ENCODE peak calls at places on chromosomes 3 and 15, in seven cellular contexts. H, K, G, W, A, O and B are unnamed samples.

GRCh38 chr3:23484386-23484785 is 281.3 kb downstream of the UBE2E2 start:
- DNase-seq in H (peak), K (no peak), G (no peak), W (no peak), A (no peak), O (no peak), B (no peak)

GRCh38 chr3:46692566-46692983 is 904 bp downstream of the ALS2CL start:
- DNase-seq in H (no peak), K (no peak), G (peak), W (no peak), A (no peak), O (peak), B (peak)

GRCh38 chr3:4588410-4588809 is 95.3 kb downstream of the ITPR1 start:
- DNase-seq in H (peak), K (no peak), G (no peak), W (no peak), A (no peak), O (peak), B (no peak)

GRCh38 chr3:43787330-43787729 is 96.6 kb downstream of the ABHD5 start:
- DNase-seq in H (no peak), K (no peak), G (no peak), W (no peak), A (no peak), O (no peak), B (no peak)

GRCh38 chr3:45187597-45188210 is 38.4 kb downstream of the TMEM158 start:
- DNase-seq in H (no peak), K (no peak), G (no peak), W (no peak), A (no peak), O (no peak), B (no peak)

GRCh38 chr3:123416173-123416572 is 32.7 kb downstream of the ADCY5 start:
- DNase-seq in H (no peak), K (no peak), G (no peak), W (no peak), A (no peak), O (no peak), B (no peak)

GRCh38 chr3:63995056-63995576 is 28.2 kb downstream of the PSMD6 start:
- DNase-seq in H (no peak), K (no peak), G (no peak), W (no peak), A (no peak), O (no peak), B (no peak)

GRCh38 chr3:104909188-104909587 is 457.5 kb upstream of the ALCAM start:
- DNase-seq in H (peak), K (no peak), G (no peak), W (peak), A (no peak), O (peak), B (peak)

GRCh38 chr3:114626751-114627150 is 332.9 kb downstream of the TIGIT start:
- DNase-seq in H (no peak), K (no peak), G (no peak), W (no peak), A (no peak), O (no peak), B (no peak)

GRCh38 chr15:56735589-56735988 is 2.3 kb upstream of the ZNF280D start:
- DNase-seq in H (no peak), K (no peak), G (no peak), W (no peak), A (no peak), O (no peak), B (no peak)

GRCh38 chr3:146625117-146625775 is 20.1 kb upstream of the PLSCR5 start:
- DNase-seq in H (peak), K (no peak), G (no peak), W (no peak), A (no peak), O (peak), B (peak)

GRCh38 chr3:149188494-149188893 is 33.1 kb downstream of the CP start:
- DNase-seq in H (no peak), K (no peak), G (no peak), W (no peak), A (no peak), O (no peak), B (no peak)

GRCh38 chr3:179921500-179921899 is 115.2 kb downstream of the PEX5L start:
- DNase-seq in H (no peak), K (peak), G (no peak), W (peak), A (no peak), O (peak), B (no peak)

GRCh38 chr3:189267981-189268613 is 96.3 kb downstream of the TPRG1 start:
- DNase-seq in H (peak), K (no peak), G (no peak), W (no peak), A (no peak), O (peak), B (no peak)

GRCh38 chr3:122146466-122146865 is 37.0 kb upstream of the CASR start:
- DNase-seq in H (no peak), K (peak), G (no peak), W (no peak), A (peak), O (peak), B (no peak)

GRCh38 chr3:52471371-52472238 is 16.2 kb downstream of the NISCH start:
- DNase-seq in H (peak), K (peak), G (peak), W (no peak), A (no peak), O (peak), B (peak)

GRCh38 chr3:124297062-124297980 is 305.4 kb upstream of the ROPN1 start:
- DNase-seq in H (no peak), K (no peak), G (no peak), W (no peak), A (no peak), O (no peak), B (peak)

GRCh38 chr3:85821130-85821756 is 862.5 kb downstream of the CADM2 start:
- DNase-seq in H (peak), K (peak), G (no peak), W (no peak), A (no peak), O (no peak), B (no peak)

GRCh38 chr3:853489-853888 is 239.3 kb upstream of the CNTN6 start:
- DNase-seq in H (no peak), K (no peak), G (no peak), W (no peak), A (no peak), O (no peak), B (no peak)